ENCODE peak calls at places on chromosomes 2 and 18, in eight cellular contexts. Y is HFF-Myc, H is GM20000, R is Caki2, V is Right ventricle myocardium superior, J is H54, E is cardiac fibroblast, N is foreskin fibroblast. L is an unnamed sample.

GRCh38 chr18:44096016-44096415 is 584.7 kb upstream of the SETBP1 start:
- DNase-seq in Y (no peak), E (peak), H (no peak), V (no peak), R (no peak), J (no peak), N (peak), L (no peak)

GRCh38 chr2:239994086-239994485 is 31.1 kb downstream of the NDUFA10 start:
- DNase-seq in Y (no peak), H (no peak), J (no peak), V (no peak), N (no peak), R (no peak), E (no peak), L (no peak)

GRCh38 chr2:180017764-180018163 is 10.7 kb upstream of the CWC22 start:
- DNase-seq in E (peak), V (peak), N (peak), Y (no peak), J (no peak), R (peak), H (no peak), L (no peak)

GRCh38 chr2:37617119-37617892 is 54.1 kb downstream of the CDC42EP3 start:
- DNase-seq in R (no peak), J (no peak), N (no peak), E (no peak), Y (no peak), H (no peak), V (no peak), L (no peak)

GRCh38 chr2:82735336-82735735 is 1723.7 kb downstream of the SUCLG1 start:
- DNase-seq in N (no peak), R (no peak), E (no peak), H (no peak), V (no peak), Y (no peak), J (no peak), L (no peak)

GRCh38 chr18:13231151-13231550 is 12.6 kb downstream of the LDLRAD4 start:
- DNase-seq in J (no peak), R (no peak), E (no peak), V (no peak), Y (no peak), H (no peak), N (no peak), L (no peak)

GRCh38 chr18:51867767-51868166 is 472.2 kb upstream of the DCC start:
- DNase-seq in H (no peak), R (no peak), E (peak), J (no peak), V (no peak), N (peak), Y (no peak), L (no peak)

GRCh38 chr2:240214790-240215675 is 74.6 kb upstream of the OTOS start:
- DNase-seq in E (no peak), Y (peak), N (no peak), H (no peak), R (no peak), V (no peak), J (no peak), L (no peak)

GRCh38 chr18:74898965-74899364 is 301.3 kb downstream of the ZNF407 start:
- DNase-seq in H (no peak), V (no peak), N (peak), R (peak), E (peak), J (peak), Y (no peak), L (peak)

GRCh38 chr2:180980943-180981898 is 816 bp downstream of the UBE2E3 start:
- DNase-seq in J (peak), R (peak), V (peak), N (peak), E (peak), Y (no peak), H (peak), L (peak)

GRCh38 chr2:113172721-113173562 is 829 bp upstream of the PSD4 start:
- DNase-seq in J (no peak), Y (no peak), H (no peak), N (no peak), V (no peak), E (no peak), R (no peak), L (no peak)

GRCh38 chr2:237072067-237072931 is 13.4 kb upstream of the COPS8 start:
- DNase-seq in R (peak), E (peak), J (peak), Y (no peak), H (peak), V (peak), N (no peak), L (peak)

GRCh38 chr18:66523219-66523991 is 80.5 kb downstream of the CDH19 start:
- DNase-seq in V (no peak), H (no peak), R (no peak), Y (no peak), N (no peak), J (no peak), E (no peak), L (no peak)

GRCh38 chr2:112481050-112481527 is 867 bp upstream of the TTL start:
- DNase-seq in E (peak), V (peak), H (peak), R (peak), Y (no peak), N (peak), J (peak), L (peak)

GRCh38 chr2:140177081-140177480 is 1396.9 kb upstream of the NXPH2 start:
- DNase-seq in R (no peak), Y (no peak), V (no peak), N (no peak), E (no peak), H (no peak), J (no peak), L (no peak)

GRCh38 chr2:17804358-17804757 is 11.9 kb upstream of the MSGN1 start:
- DNase-seq in H (peak), R (no peak), N (no peak), Y (no peak), J (no peak), V (no peak), E (no peak), L (no peak)

GRCh38 chr2:119252186-119253113 is 28.8 kb downstream of the STEAP3 start:
- DNase-seq in H (no peak), J (peak), Y (peak), N (peak), V (no peak), E (peak), R (peak), L (peak)